ENCODE peak calls at places on chromosome 14, in four cellular contexts. L is SK-N-SH, Q is HepG2, I is K562. X is an unnamed sample.

GRCh38 chr14:58787601-58788000 is 149.8 kb downstream of the DACT1 start:
- DNase-seq in L (no peak), Q (no peak), I (no peak), X (no peak)

GRCh38 chr14:24861083-24861630 is 188.8 kb downstream of the STXBP6 start:
- DNase-seq in L (no peak), Q (peak; percentile 43), I (no peak), X (no peak)

GRCh38 chr14:77436042-77436441 is 12.7 kb upstream of the NOXRED1 start:
- DNase-seq in L (no peak), Q (no peak), I (no peak), X (no peak)

GRCh38 chr14:83419420-83419819 is 1885.8 kb upstream of the SEL1L start:
- DNase-seq in L (no peak), Q (no peak), I (no peak), X (no peak)

GRCh38 chr14:90111895-90112534 is 50.2 kb downstream of the KCNK13 start:
- DNase-seq in L (no peak), Q (peak; percentile 12), I (no peak), X (no peak)

GRCh38 chr14:104303705-104304425 is 165.5 kb downstream of the KIF26A start:
- DNase-seq in L (no peak), Q (no peak), I (no peak), X (no peak)

GRCh38 chr14:85599939-85600338 is 70.0 kb downstream of the FLRT2 start:
- DNase-seq in L (no peak), Q (no peak), I (no peak), X (no peak)

GRCh38 chr14:52103416-52103815 is 34.6 kb upstream of the NID2 start:
- DNase-seq in L (no peak), Q (no peak), I (no peak), X (no peak)

GRCh38 chr14:89540830-89541470 is 123.9 kb upstream of the FOXN3 start:
- DNase-seq in L (no peak), Q (no peak), I (no peak), X (no peak)

GRCh38 chr14:68794856-68795601 is 2.2 kb upstream of the ZFP36L1 start:
- DNase-seq in L (peak; percentile 72), Q (no peak), I (no peak), X (peak; percentile 64)

GRCh38 chr14:102046337-102047278 is 40.2 kb downstream of the HSP90AA1 start:
- DNase-seq in L (peak; percentile 85), Q (peak; percentile 70), I (peak; percentile 80), X (peak; percentile 93)

GRCh38 chr14:75143761-75144527 is 17.1 kb upstream of the NEK9 start:
- DNase-seq in L (no peak), Q (no peak), I (no peak), X (no peak)

GRCh38 chr14:93889739-93890138 is 37.4 kb upstream of the FAM181A start:
- DNase-seq in L (no peak), Q (no peak), I (no peak), X (no peak)

GRCh38 chr14:105742531-105742848 is 216.1 kb downstream of the TMEM121 start:
- DNase-seq in L (no peak), Q (no peak), I (no peak), X (no peak)

GRCh38 chr14:33364536-33364935 is 425.9 kb downstream of the NPAS3 start:
- DNase-seq in L (no peak), Q (no peak), I (peak; percentile 6), X (no peak)

GRCh38 chr14:85731198-85731597 is 201.3 kb downstream of the FLRT2 start:
- DNase-seq in L (no peak), Q (no peak), I (no peak), X (no peak)

GRCh38 chr14:59187802-59188460 is 536 bp upstream of the DAAM1 start:
- DNase-seq in L (peak; percentile 43), Q (no peak), I (peak; percentile 66), X (peak; percentile 16)

GRCh38 chr14:95137804-95138167 is 19.5 kb downstream of the DICER1 start:
- DNase-seq in L (no peak), Q (no peak), I (no peak), X (no peak)

GRCh38 chr14:33509927-33510535 is 440.8 kb downstream of the EGLN3 start:
- DNase-seq in L (no peak), Q (no peak), I (no peak), X (no peak)

GRCh38 chr14:50823051-50823762 is 7.8 kb downstream of the NIN start:
- DNase-seq in L (no peak), Q (no peak), I (no peak), X (no peak)

GRCh38 chr14:85313801-85314207 is 216.1 kb upstream of the FLRT2 start:
- DNase-seq in L (no peak), Q (no peak), I (no peak), X (no peak)

GRCh38 chr14:50045039-50045711 is 71.2 kb downstream of the VCPKMT start:
- DNase-seq in L (peak; percentile 32), Q (peak; percentile 82), I (no peak), X (no peak)

GRCh38 chr14:64196668-64197411 is 97.3 kb downstream of the ESR2 start:
- DNase-seq in L (peak; percentile 79), Q (no peak), I (no peak), X (peak; percentile 71)

GRCh38 chr14:42299692-42300091 is 693.0 kb downstream of the LRFN5 start:
- DNase-seq in L (no peak), Q (no peak), I (no peak), X (no peak)

GRCh38 chr14:31232081-31232480 is 24.5 kb upstream of the HECTD1 start:
- DNase-seq in L (no peak), Q (no peak), I (no peak), X (no peak)

GRCh38 chr14:31229009-31229408 is 21.4 kb upstream of the HECTD1 start:
- DNase-seq in L (no peak), Q (no peak), I (no peak), X (no peak)

GRCh38 chr14:31228533-31228932 is 20.9 kb upstream of the HECTD1 start:
- DNase-seq in L (no peak), Q (no peak), I (no peak), X (no peak)

GRCh38 chr14:31230559-31230958 is 23.0 kb upstream of the HECTD1 start:
- DNase-seq in L (no peak), Q (no peak), I (no peak), X (no peak)

DNA sequence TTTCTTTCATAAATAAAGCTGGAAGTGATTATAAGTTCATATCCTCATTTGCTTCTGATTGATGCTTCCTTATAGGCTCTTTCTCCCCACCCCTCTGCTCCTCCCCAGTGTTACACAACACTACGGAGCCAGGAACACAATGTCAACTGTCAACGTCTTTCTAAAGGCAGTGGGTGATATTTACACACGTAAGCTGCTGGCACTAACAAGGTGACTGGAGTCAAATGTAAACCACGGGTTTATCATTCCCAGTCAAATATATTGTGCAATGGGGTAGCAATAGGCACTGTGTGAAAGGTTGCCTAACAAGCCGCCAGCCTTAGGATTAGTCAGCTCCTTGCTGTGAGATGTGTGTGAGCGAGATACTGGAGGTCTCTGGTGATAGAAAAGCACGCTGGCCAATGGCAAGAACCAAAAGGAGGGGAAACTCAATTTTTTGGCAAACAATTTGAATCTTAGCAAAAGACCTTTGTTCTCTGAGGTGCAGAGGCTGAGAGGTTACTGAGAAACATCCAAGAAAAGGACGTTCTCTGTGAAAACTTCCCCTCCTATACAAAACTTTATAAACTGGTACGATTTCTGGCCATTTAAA is 22.1 kb upstream of the HECTD1 start:
- DNase-seq in L (no peak), Q (peak; percentile 100), I (peak; percentile 89), X (no peak)
- TF ChIP-seq FOXJ3 in L (no peak), Q (peak; percentile 100), I (no peak), X (no peak)

GRCh38 chr14:35046751-35047536 is 872 bp downstream of the FAM177A1 start:
- DNase-seq in L (no peak), Q (peak; percentile 38), I (no peak), X (no peak)

GRCh38 chr14:35052637-35053036 is 6.6 kb downstream of the FAM177A1 start:
- DNase-seq in L (no peak), Q (no peak), I (no peak), X (no peak)

GRCh38 chr14:35050652-35051051 is 4.6 kb downstream of the FAM177A1 start:
- DNase-seq in L (no peak), Q (peak; percentile 87), I (peak; percentile 70), X (no peak)

GRCh38 chr14:35047961-35048513 is 2.0 kb downstream of the FAM177A1 start:
- DNase-seq in L (no peak), Q (peak; percentile 26), I (no peak), X (no peak)

DNA sequence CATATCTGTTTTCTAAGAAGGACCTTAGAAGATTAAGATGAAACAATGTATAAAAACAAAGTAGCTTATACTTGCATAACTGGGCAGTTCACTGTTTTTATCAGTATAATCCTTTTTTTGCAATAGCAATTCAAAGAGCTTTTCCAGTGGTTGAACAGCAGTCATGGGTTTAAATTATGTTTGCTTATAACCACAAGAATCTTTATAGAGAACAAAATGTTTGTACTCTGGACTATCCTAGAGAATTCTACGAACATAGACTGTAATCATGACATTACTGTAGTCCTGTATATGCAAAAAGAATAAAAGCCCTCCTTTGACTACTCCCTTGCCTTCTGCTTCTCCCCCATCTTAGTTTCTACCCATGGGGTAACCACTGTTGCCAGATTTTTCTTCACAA is 5.7 kb downstream of the FAM177A1 start:
- DNase-seq in L (no peak), Q (peak; percentile 89), I (no peak), X (no peak)
- TF ChIP-seq FOXJ3 in L (no peak), Q (no peak), I (no peak), X (no peak)

DNA sequence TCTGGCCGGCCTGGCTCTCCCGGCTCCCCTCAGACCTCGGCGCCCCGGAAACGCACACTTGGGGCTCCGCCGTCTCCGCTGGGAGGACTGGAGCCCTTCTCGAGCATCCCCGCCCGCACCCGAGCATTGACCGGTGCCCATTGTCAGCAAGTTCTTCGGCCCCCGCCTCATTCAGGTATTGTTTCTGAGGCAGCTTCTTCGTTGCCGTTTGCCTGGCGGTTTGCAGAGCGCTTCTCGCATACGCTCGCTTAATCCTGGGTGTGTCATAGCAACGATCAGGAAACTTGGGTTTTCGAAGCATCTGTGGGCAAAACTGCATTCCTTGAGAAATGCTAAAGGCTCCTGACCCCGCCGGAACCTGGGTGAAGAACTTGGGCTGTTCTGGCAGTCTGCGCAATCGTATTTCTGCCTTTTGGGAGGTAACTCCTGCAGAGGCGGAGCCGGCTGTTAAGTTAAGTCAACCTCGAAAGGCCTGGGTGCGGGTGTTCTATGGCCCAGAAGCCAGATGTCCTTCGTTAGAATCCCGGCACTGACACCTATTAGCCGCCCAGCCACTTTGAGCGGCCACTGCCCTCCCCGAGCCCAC is 518 bp downstream of the GSKIP start:
- DNase-seq in L (peak; percentile 55), Q (peak; percentile 48), I (peak; percentile 15), X (peak; percentile 45)
- TF ChIP-seq FOXJ3 in L (no peak), Q (no peak), I (no peak), X (no peak)

GRCh38 chr14:53529519-53529918 is 376.4 kb upstream of the DDHD1 start:
- DNase-seq in L (no peak), Q (peak; percentile 21), I (no peak), X (no peak)

GRCh38 chr14:53526190-53526589 is 373.1 kb upstream of the DDHD1 start:
- DNase-seq in L (no peak), Q (no peak), I (no peak), X (no peak)

GRCh38 chr14:53528114-53528513 is 375.0 kb upstream of the DDHD1 start:
- DNase-seq in L (no peak), Q (no peak), I (no peak), X (no peak)

GRCh38 chr14:53523226-53523625 is 370.1 kb upstream of the DDHD1 start:
- DNase-seq in L (no peak), Q (peak; percentile 31), I (no peak), X (no peak)

DNA sequence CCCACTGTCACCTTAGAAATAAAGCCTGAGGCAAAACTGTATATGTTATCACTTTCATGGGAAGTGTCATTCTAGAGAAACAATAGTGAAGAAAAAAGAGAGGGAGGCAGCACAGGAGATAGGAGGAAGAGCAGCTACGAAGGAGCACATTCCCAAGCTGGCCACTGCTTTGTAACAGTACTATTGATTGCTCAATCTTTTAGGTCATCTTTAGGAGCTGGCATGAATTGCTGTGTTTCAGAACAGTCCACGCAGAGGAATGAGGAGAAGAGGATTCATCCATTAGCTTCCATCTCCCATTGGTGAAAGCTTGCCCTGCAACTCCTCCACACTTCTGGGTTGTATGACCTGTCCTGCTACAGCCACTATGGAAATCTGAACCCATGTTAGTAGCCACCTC is 372.5 kb upstream of the DDHD1 start:
- DNase-seq in L (no peak), Q (no peak), I (no peak), X (no peak)
- TF ChIP-seq FOXJ3 in L (no peak), Q (no peak), I (no peak), X (no peak)